ENCODE peak calls at places on chromosomes 16 and 17, in five cellular contexts. One of them, this sample, is unnamed.

GRCh38 chr17:10018461-10018891 is 113.4 kb upstream of the RCVRN start:
- DNase-seq in Peyer's patch: no peak
- DNase-seq in GM06990: peak; percentile 48
- DNase-seq in AG09319: no peak
- DNase-seq in adrenal gland: no peak
- DNase-seq in this sample: peak; percentile 39

GRCh38 chr17:40910441-40910841 is 25.4 kb upstream of the KRT20 start:
- DNase-seq in GM06990: no peak
- DNase-seq in Peyer's patch: no peak
- DNase-seq in adrenal gland: no peak
- DNase-seq in AG09319: peak; percentile 28
- DNase-seq in this sample: no peak

GRCh38 chr16:31088459-31089183 is at the start of gene PRSS53:
- DNase-seq in GM06990: no peak
- DNase-seq in Peyer's patch: no peak
- DNase-seq in adrenal gland: no peak
- DNase-seq in AG09319: no peak
- DNase-seq in this sample: no peak

GRCh38 chr17:55149485-55149884 is 115.3 kb upstream of the HLF start:
- DNase-seq in GM06990: no peak
- DNase-seq in adrenal gland: no peak
- DNase-seq in Peyer's patch: no peak
- DNase-seq in AG09319: no peak
- DNase-seq in this sample: no peak

GRCh38 chr17:6231886-6232767 is 161.9 kb downstream of the WSCD1 start:
- DNase-seq in Peyer's patch: no peak
- DNase-seq in AG09319: no peak
- DNase-seq in adrenal gland: no peak
- DNase-seq in GM06990: no peak
- DNase-seq in this sample: no peak

GRCh38 chr17:7922499-7923289 is 6.6 kb upstream of the RNF227 start:
- DNase-seq in adrenal gland: peak; percentile 82
- DNase-seq in Peyer's patch: peak; percentile 95
- DNase-seq in GM06990: peak; percentile 70
- DNase-seq in AG09319: peak; percentile 41
- DNase-seq in this sample: peak; percentile 71

GRCh38 chr17:51056813-51057510 is 63.7 kb downstream of the SPAG9 start:
- DNase-seq in GM06990: peak; percentile 22
- DNase-seq in adrenal gland: peak; percentile 72
- DNase-seq in AG09319: peak; percentile 52
- DNase-seq in Peyer's patch: no peak
- DNase-seq in this sample: no peak

GRCh38 chr16:57951204-57951960 is 19.5 kb downstream of the CNGB1 start:
- DNase-seq in adrenal gland: no peak
- DNase-seq in GM06990: no peak
- DNase-seq in Peyer's patch: no peak
- DNase-seq in AG09319: no peak
- DNase-seq in this sample: no peak

DNA sequence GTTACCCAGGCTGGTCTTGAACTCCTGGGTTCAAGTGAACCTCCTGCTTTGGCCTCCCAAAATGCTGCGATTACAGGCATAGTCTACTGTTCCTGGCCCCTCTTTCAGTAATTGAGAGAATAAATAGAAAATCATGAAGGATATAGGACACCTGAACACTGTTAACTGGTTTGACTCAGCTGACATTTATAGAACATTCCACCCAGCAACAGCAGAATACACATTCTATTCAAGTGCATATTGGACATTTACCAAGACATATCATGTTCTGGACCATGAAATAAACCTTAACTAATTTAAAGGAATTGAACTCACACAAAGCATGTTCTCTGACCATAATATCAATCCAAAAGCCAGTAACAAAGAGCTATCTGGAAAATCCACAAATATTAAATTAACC is 19.8 kb upstream of the BAIAP2 start:
- DNase-seq in GM06990: no peak
- DNase-seq in adrenal gland: no peak
- DNase-seq in AG09319: no peak
- DNase-seq in Peyer's patch: no peak
- DNase-seq in this sample: no peak
- TF ChIP-seq CTCF in GM06990: no peak
- TF ChIP-seq CTCF in adrenal gland: no peak
- TF ChIP-seq CTCF in AG09319: no peak
- TF ChIP-seq CTCF in Peyer's patch: no peak
- TF ChIP-seq CTCF in this sample: no peak

GRCh38 chr16:70534949-70535348 is 11.3 kb downstream of the SF3B3 start:
- DNase-seq in Peyer's patch: no peak
- DNase-seq in GM06990: no peak
- DNase-seq in adrenal gland: no peak
- DNase-seq in AG09319: no peak
- DNase-seq in this sample: no peak

GRCh38 chr16:70523621-70524405 is at the start of gene SF3B3:
- DNase-seq in Peyer's patch: peak; percentile 87
- DNase-seq in GM06990: peak; percentile 86
- DNase-seq in AG09319: peak; percentile 30
- DNase-seq in adrenal gland: peak; percentile 63
- DNase-seq in this sample: peak; percentile 73

GRCh38 chr16:70526403-70526802 is 2.8 kb downstream of the SF3B3 start:
- DNase-seq in GM06990: no peak
- DNase-seq in AG09319: no peak
- DNase-seq in Peyer's patch: no peak
- DNase-seq in adrenal gland: no peak
- DNase-seq in this sample: no peak

GRCh38 chr16:70527315-70527996 is 3.8 kb downstream of the SF3B3 start:
- DNase-seq in adrenal gland: no peak
- DNase-seq in GM06990: no peak
- DNase-seq in Peyer's patch: no peak
- DNase-seq in AG09319: no peak
- DNase-seq in this sample: no peak

DNA sequence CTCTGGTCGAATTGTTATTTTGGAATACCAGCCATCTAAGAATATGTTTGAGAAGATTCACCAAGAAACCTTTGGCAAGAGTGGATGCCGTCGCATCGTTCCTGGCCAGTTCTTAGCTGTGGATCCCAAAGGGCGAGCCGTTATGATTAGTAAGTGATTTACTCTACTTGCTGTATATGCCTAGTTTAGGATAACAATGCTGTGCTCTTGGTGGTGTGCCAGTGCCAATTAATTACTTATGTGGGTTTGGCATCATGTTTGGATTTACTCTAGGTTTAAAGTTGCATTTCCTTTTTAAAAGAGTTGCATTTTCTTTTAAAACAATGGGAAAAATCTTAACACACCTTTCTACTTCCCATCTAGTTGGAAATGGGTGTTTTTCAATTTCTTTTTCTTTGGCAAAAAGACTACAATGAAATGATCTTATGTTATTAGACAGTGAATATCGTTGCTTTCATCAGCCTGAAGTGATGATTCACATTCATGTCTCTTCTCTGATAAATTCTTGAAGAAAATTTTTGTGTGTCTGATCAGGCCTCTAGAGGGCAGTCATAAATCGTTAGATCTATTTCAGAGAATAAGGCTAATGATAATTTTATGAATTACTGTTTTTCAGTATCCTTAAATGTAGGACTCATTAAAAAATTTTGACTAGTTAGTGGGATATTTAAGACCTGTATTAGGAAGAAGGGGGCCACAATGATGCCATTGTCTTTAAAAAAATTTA is 5.6 kb downstream of the SF3B3 start:
- DNase-seq in AG09319: peak; percentile 46
- DNase-seq in adrenal gland: no peak
- DNase-seq in Peyer's patch: no peak
- DNase-seq in GM06990: no peak
- DNase-seq in this sample: no peak
- TF ChIP-seq CTCF in AG09319: peak; percentile 56
- TF ChIP-seq CTCF in adrenal gland: peak; percentile 47
- TF ChIP-seq CTCF in Peyer's patch: peak; percentile 65
- TF ChIP-seq CTCF in GM06990: peak; percentile 44
- TF ChIP-seq CTCF in this sample: no peak

DNA sequence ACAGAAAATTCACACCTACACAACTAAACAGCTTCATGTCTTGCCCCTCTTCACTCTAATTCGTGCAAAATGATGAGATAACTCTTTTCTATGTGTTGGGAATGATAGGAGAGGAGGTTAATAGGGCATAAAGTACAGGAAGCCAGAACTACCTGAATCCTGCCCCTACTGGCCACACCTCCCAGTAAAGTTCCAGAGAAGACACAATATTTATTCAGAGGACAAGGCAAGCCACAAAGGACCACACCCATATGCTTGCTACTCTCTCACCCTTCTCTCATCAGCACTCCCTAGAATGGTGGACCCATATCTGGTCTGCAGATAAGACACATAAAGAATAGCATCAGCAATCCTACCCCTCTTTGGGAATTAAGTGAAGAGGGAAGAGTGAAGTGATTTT is 74.6 kb downstream of the ZNF18 start:
- DNase-seq in adrenal gland: no peak
- DNase-seq in Peyer's patch: no peak
- DNase-seq in AG09319: no peak
- DNase-seq in GM06990: no peak
- DNase-seq in this sample: no peak
- TF ChIP-seq CTCF in adrenal gland: no peak
- TF ChIP-seq CTCF in Peyer's patch: no peak
- TF ChIP-seq CTCF in AG09319: no peak
- TF ChIP-seq CTCF in GM06990: no peak
- TF ChIP-seq CTCF in this sample: no peak

DNA sequence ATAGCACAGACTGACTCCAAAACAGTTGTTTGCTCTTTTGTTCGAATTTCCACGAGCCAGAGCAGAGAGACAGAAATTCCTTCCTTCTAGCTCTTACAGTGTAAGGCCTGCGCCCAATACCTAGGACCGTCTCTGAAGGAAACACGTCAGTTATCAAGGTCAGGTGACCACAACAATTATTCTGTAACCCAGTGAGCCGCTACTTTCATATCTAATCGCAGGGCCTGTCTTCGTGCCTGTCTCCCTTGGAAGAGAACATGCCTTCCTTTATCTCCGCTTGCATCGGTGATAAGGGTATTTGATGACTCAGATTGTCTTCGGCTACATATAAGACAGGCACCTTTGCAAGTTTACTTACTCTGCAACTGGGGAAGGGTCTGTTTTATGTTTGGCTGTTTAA is 288.0 kb downstream of the MAF start:
- DNase-seq in adrenal gland: no peak
- DNase-seq in Peyer's patch: no peak
- DNase-seq in GM06990: no peak
- DNase-seq in AG09319: no peak
- DNase-seq in this sample: no peak
- TF ChIP-seq CTCF in adrenal gland: no peak
- TF ChIP-seq CTCF in Peyer's patch: no peak
- TF ChIP-seq CTCF in GM06990: no peak
- TF ChIP-seq CTCF in AG09319: no peak
- TF ChIP-seq CTCF in this sample: no peak

This sample was measured in activated B cell treated with CpG ODN at 0.5 μM for 24 hours.